ENCODE peak calls at places on chromosomes 12 and 14, in eight cellular contexts. M is activated T-helper 1 cell treated with anti-CD3 and anti-CD28 coated beads, Interleukin-2, amount 50 U/mL, for 16 hours; V is GM12865; B is activated CD4-positive, alpha-beta T cell treated with anti-CD3 and anti-CD28 coated beads, Interleukin-2, amount 50 U/mL, for 1 hour; Q is glomerular endothelial cell; K is RPMI8226; J is T-helper 2 cell; Z is AG09319. D is an unnamed sample.

GRCh38 chr12:131025939-131026702 is 72.4 kb downstream of the ADGRD1 start:
- DNase-seq in K (no peak), M (no peak), V (no peak), Z (no peak), J (no peak), B (no peak), Q (no peak), D (no peak)

GRCh38 chr12:124191024-124191359 is 103.9 kb upstream of the RFLNA start:
- DNase-seq in Q (no peak), K (peak), M (no peak), B (no peak), J (peak), Z (no peak), V (peak), D (no peak)

GRCh38 chr12:109153711-109154434 is 37.5 kb downstream of the ACACB start:
- DNase-seq in B (no peak), K (no peak), Q (no peak), M (no peak), J (no peak), V (no peak), Z (no peak), D (no peak)

GRCh38 chr14:84343637-84344036 is 1186.3 kb upstream of the FLRT2 start:
- DNase-seq in K (no peak), Q (peak), B (no peak), M (no peak), V (no peak), Z (no peak), J (no peak), D (no peak)

GRCh38 chr12:107320929-107321618 is 227.7 kb upstream of the CRY1 start:
- DNase-seq in Q (no peak), Z (no peak), V (no peak), M (peak), K (no peak), B (peak), J (peak), D (peak)

GRCh38 chr14:97074456-97074855 is 277.3 kb downstream of the VRK1 start:
- DNase-seq in Q (no peak), Z (no peak), B (no peak), M (no peak), J (no peak), K (no peak), V (no peak), D (no peak)

GRCh38 chr14:101220921-101221510 is 317.5 kb upstream of the RTL1 start:
- DNase-seq in Z (no peak), B (no peak), Q (no peak), V (no peak), J (no peak), M (no peak), K (no peak), D (no peak)

GRCh38 chr12:68673788-68674187 is 13.0 kb upstream of the NUP107 start:
- DNase-seq in Q (no peak), K (no peak), B (no peak), Z (no peak), J (peak), V (no peak), M (no peak), D (no peak)

GRCh38 chr12:116495260-116495659 is 63.9 kb upstream of the MAP1LC3B2 start:
- DNase-seq in Q (no peak), B (no peak), K (no peak), M (no peak), Z (no peak), J (no peak), V (no peak), D (peak)

GRCh38 chr14:52051861-52052260 is 17.0 kb downstream of the NID2 start:
- DNase-seq in K (no peak), Q (no peak), J (no peak), B (no peak), M (no peak), V (no peak), Z (no peak), D (no peak)

GRCh38 chr14:70796551-70796950 is 12.8 kb downstream of the MAP3K9 start:
- DNase-seq in K (no peak), M (no peak), V (no peak), B (no peak), J (no peak), Z (no peak), Q (no peak), D (no peak)

GRCh38 chr14:54848910-54849309 is 53.7 kb downstream of the GCH1 start:
- DNase-seq in V (no peak), K (no peak), J (no peak), Z (no peak), M (no peak), Q (no peak), B (no peak), D (no peak)

GRCh38 chr12:2490746-2491145 is 304.0 kb upstream of the FKBP4 start:
- DNase-seq in Z (no peak), M (no peak), V (no peak), B (no peak), K (no peak), Q (no peak), J (no peak), D (no peak)

GRCh38 chr14:91409991-91410401 is 7.6 kb downstream of the CCDC88C start:
- DNase-seq in M (no peak), V (peak), B (no peak), K (no peak), J (peak), Q (no peak), Z (no peak), D (no peak)